ENCODE peak calls at places on chromosomes 13 and 19, in nine cellular contexts. X is brain microvascular endothelial cell, T is neural progenitor cell, Z is upper lobe of right lung, I is mammary epithelial cell, S is adrenal gland, Q is fibroblast of lung, L is left lung, P is tibial nerve. W is an unnamed sample.

GRCh38 chr13:109451726-109452125 is 334.7 kb downstream of the IRS2 start:
- DNase-seq in Z (no peak), P (no peak), S (no peak), T (peak), I (no peak), X (peak), L (no peak), Q (no peak), W (no peak)

GRCh38 chr13:46492946-46493345 is 60.0 kb upstream of the LRCH1 start:
- DNase-seq in T (peak), S (no peak), P (peak), I (peak), Q (peak), L (no peak), Z (no peak), X (peak), W (no peak)

GRCh38 chr13:33318744-33319143 is 33.2 kb upstream of the STARD13 start:
- DNase-seq in Q (no peak), P (no peak), T (no peak), Z (no peak), I (no peak), S (no peak), X (no peak), L (no peak), W (no peak)

GRCh38 chr19:33558846-33559245 is 37.3 kb upstream of the PEPD start:
- DNase-seq in S (no peak), X (no peak), I (peak), P (peak), L (no peak), Z (peak), T (no peak), Q (no peak), W (no peak)

GRCh38 chr13:112779856-112780604 is 90.2 kb downstream of the ATP11A start:
- DNase-seq in T (no peak), X (no peak), P (no peak), I (no peak), L (no peak), Z (no peak), Q (peak), S (no peak), W (no peak)

GRCh38 chr19:44661904-44662303 is 9.4 kb upstream of the CEACAM19 start:
- DNase-seq in P (no peak), T (no peak), Q (no peak), Z (no peak), X (no peak), S (no peak), I (no peak), L (no peak), W (no peak)

GRCh38 chr19:6970478-6970877 is 50.8 kb downstream of the MBD3L2B start:
- DNase-seq in I (no peak), T (no peak), L (no peak), Z (no peak), Q (no peak), P (no peak), X (no peak), S (no peak), W (no peak)

GRCh38 chr19:54380897-54381296 is 16.2 kb upstream of the LAIR1 start:
- DNase-seq in Q (no peak), S (no peak), T (no peak), P (no peak), L (no peak), X (no peak), I (no peak), Z (no peak), W (no peak)

GRCh38 chr19:20238025-20238623 is 71.1 kb downstream of the ZNF486 start:
- DNase-seq in Z (peak), P (peak), X (peak), Q (peak), T (peak), L (peak), S (peak), I (peak), W (peak)

GRCh38 chr13:28837111-28837510 is 17.0 kb downstream of the MTUS2 start:
- DNase-seq in S (no peak), I (no peak), T (no peak), X (no peak), Z (no peak), P (no peak), L (no peak), Q (no peak), W (no peak)

GRCh38 chr13:48531416-48532145 is 1.3 kb downstream of the RCBTB2 start:
- DNase-seq in X (peak), L (no peak), Z (no peak), T (peak), I (peak), Q (no peak), P (no peak), S (no peak), W (no peak)

GRCh38 chr13:20713751-20714150 is 10.3 kb downstream of the IL17D start:
- DNase-seq in X (peak), S (no peak), Z (no peak), I (no peak), L (no peak), T (no peak), Q (peak), P (no peak), W (no peak)

GRCh38 chr13:28492527-28493367 is 2.2 kb downstream of the FLT1 start:
- DNase-seq in I (no peak), Q (no peak), S (no peak), Z (no peak), P (no peak), X (no peak), T (peak), L (no peak), W (no peak)

GRCh38 chr19:44539236-44539819 is 9.9 kb upstream of the CEACAM20 start:
- DNase-seq in S (no peak), L (no peak), I (peak), P (no peak), T (no peak), Q (no peak), X (peak), Z (no peak), W (no peak)

GRCh38 chr13:46479286-46479685 is 73.7 kb upstream of the LRCH1 start:
- DNase-seq in X (no peak), Q (no peak), I (no peak), T (no peak), L (no peak), P (no peak), Z (no peak), S (no peak), W (no peak)

GRCh38 chr13:39306639-39307589 is 268.7 kb downstream of the NHLRC3 start:
- DNase-seq in L (no peak), S (no peak), T (no peak), X (no peak), I (no peak), Q (no peak), P (no peak), Z (no peak), W (no peak)

GRCh38 chr13:48232420-48233096 is 448 bp upstream of the ITM2B start:
- DNase-seq in P (no peak), L (no peak), S (peak), Q (no peak), X (no peak), I (no peak), T (peak), Z (no peak), W (no peak)

GRCh38 chr13:108947551-108948030 is 318.2 kb downstream of the MYO16 start:
- DNase-seq in I (no peak), T (no peak), Z (no peak), S (no peak), L (no peak), X (peak), P (peak), Q (peak), W (peak)

GRCh38 chr13:109253316-109253715 is 533.1 kb downstream of the IRS2 start:
- DNase-seq in Q (no peak), X (no peak), T (no peak), P (no peak), L (no peak), I (no peak), Z (no peak), S (no peak), W (no peak)

GRCh38 chr13:103531278-103531677 is 465.1 kb upstream of the SLC10A2 start:
- DNase-seq in T (no peak), Z (no peak), S (no peak), I (no peak), X (no peak), P (no peak), L (no peak), Q (no peak), W (no peak)

GRCh38 chr19:6222884-6223283 is 56.9 kb downstream of the MLLT1 start:
- DNase-seq in P (no peak), T (no peak), Q (no peak), L (no peak), S (peak), Z (no peak), I (peak), X (no peak), W (no peak)

GRCh38 chr13:94322925-94323324 is 156.6 kb downstream of the DCT start:
- DNase-seq in I (no peak), X (no peak), S (no peak), T (no peak), L (no peak), Q (no peak), Z (no peak), P (no peak), W (no peak)

GRCh38 chr13:30234763-30235162 is 72.6 kb downstream of the KATNAL1 start:
- DNase-seq in Z (no peak), L (no peak), I (no peak), T (peak), P (no peak), S (no peak), Q (peak), X (no peak), W (no peak)

GRCh38 chr13:111953546-111954178 is 113.3 kb upstream of the SOX1 start:
- DNase-seq in T (no peak), S (no peak), L (no peak), I (no peak), X (no peak), Q (no peak), P (no peak), Z (no peak), W (no peak)

GRCh38 chr19:39498262-39499081 is at the start of gene DLL3:
- DNase-seq in Z (no peak), P (no peak), L (no peak), Q (no peak), T (peak), S (no peak), X (peak), I (peak), W (no peak)

GRCh38 chr13:107864543-107865460 is 350.5 kb downstream of the LIG4 start:
- DNase-seq in L (no peak), X (peak), T (peak), S (peak), I (peak), Z (no peak), Q (peak), P (peak), W (no peak)

GRCh38 chr13:49428041-49428763 is 15.7 kb downstream of the CAB39L start:
- DNase-seq in L (no peak), X (no peak), I (no peak), S (no peak), T (no peak), Z (no peak), Q (no peak), P (no peak), W (no peak)

GRCh38 chr13:37934339-37935191 is 65.0 kb upstream of the TRPC4 start:
- DNase-seq in P (no peak), T (peak), Q (no peak), L (no peak), X (no peak), I (no peak), Z (no peak), S (no peak), W (no peak)

GRCh38 chr13:48156466-48156865 is 61.6 kb upstream of the MED4 start:
- DNase-seq in Q (no peak), L (peak), P (no peak), Z (no peak), I (peak), X (no peak), S (no peak), T (no peak), W (no peak)

GRCh38 chr13:21033866-21034601 is 27.4 kb downstream of the LATS2 start:
- DNase-seq in I (peak), S (no peak), L (no peak), P (no peak), Z (no peak), X (no peak), T (no peak), Q (peak), W (no peak)

GRCh38 chr19:17125728-17126677 is 50.4 kb downstream of the MYO9B start:
- DNase-seq in X (peak), I (no peak), L (peak), T (no peak), S (no peak), Q (peak), P (peak), Z (peak), W (no peak)

GRCh38 chr19:45164577-45165335 is 4.0 kb upstream of the NKPD1 start:
- DNase-seq in I (peak), X (peak), Q (peak), P (no peak), S (no peak), T (peak), Z (peak), L (peak), W (no peak)

GRCh38 chr13:73983109-73983508 is 151.1 kb downstream of the KLF12 start:
- DNase-seq in Z (no peak), P (no peak), S (no peak), L (no peak), Q (no peak), X (no peak), T (no peak), I (no peak), W (no peak)

GRCh38 chr13:31096624-31097302 is 64.9 kb downstream of the HSPH1 start:
- DNase-seq in T (no peak), Q (no peak), X (no peak), S (no peak), P (no peak), L (peak), Z (peak), I (peak), W (no peak)

GRCh38 chr13:97719759-97720158 is 233.7 kb upstream of the IPO5 start:
- DNase-seq in L (no peak), P (no peak), S (no peak), I (peak), Q (peak), T (no peak), Z (no peak), X (peak), W (no peak)

GRCh38 chr19:13169769-13170168 is 19.6 kb downstream of the IER2 start:
- DNase-seq in T (no peak), L (no peak), Z (no peak), P (no peak), S (peak), X (peak), Q (peak), I (peak), W (no peak)

GRCh38 chr19:51394045-51394836 is 3.9 kb upstream of the C19orf84 start:
- DNase-seq in X (peak), P (peak), T (peak), Z (peak), L (peak), Q (peak), S (peak), I (peak), W (peak)
- TF ChIP-seq CTCF in X (peak), P (no peak), T (no peak), Z (no peak), L (no peak), Q (peak), S (no peak), I (peak), W (no peak)

GRCh38 chr19:4246767-4247593 is at the start of gene YJU2:
- DNase-seq in X (peak), T (peak), Q (peak), S (peak), L (peak), I (peak), P (peak), Z (peak), W (peak)
- TF ChIP-seq CTCF in X (peak), T (peak), Q (peak), S (no peak), L (no peak), I (peak), P (no peak), Z (peak), W (peak)

DNA sequence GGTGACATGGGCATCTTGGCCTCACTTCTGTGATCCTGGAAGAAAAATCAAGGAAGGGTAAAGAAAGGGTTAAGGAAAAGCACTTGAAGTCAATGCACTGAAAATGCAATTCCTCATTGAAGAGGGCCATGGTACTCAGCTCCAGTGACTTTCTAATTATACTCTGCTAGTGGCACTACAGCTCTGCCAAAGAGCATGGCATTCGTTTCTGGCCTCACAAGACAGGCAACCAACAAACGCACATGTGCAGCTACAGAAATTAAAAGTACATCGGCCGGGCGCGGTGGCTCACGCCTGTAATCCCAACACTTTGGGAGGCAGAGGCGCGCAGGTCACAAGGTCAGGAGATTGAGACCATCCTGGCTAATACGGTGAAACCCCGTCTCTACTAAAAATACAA is 21.8 kb downstream of the SACS start:
- DNase-seq in X (no peak), T (no peak), P (no peak), Z (no peak), I (no peak), L (no peak), Q (no peak), S (no peak), W (no peak)
- TF ChIP-seq CTCF in X (no peak), T (no peak), P (no peak), Z (no peak), I (no peak), L (no peak), Q (no peak), S (no peak), W (no peak)

GRCh38 chr19:46634045-46634655 is 1.9 kb downstream of the GNG8 start:
- DNase-seq in P (peak), L (peak), I (peak), T (peak), Q (peak), S (peak), Z (peak), X (peak), W (peak)
- TF ChIP-seq CTCF in P (no peak), L (no peak), I (no peak), T (no peak), Q (no peak), S (no peak), Z (no peak), X (no peak), W (no peak)